ENCODE peak calls at places on chromosomes 4 and X, in five cellular contexts. I is fibroblast of mammary gland, M is PC-3, R is fibroblast of lung, L is thyroid gland. A is an unnamed sample.

GRCh38 chr4:88107406-88108107 is 50.9 kb downstream of the ABCG2 start:
- DNase-seq in M (peak), R (peak), L (no peak), I (peak), A (peak)

GRCh38 chr4:10917475-10918103 is 233.0 kb upstream of the CLNK start:
- DNase-seq in L (peak), M (no peak), R (peak), I (peak), A (peak)

GRCh38 chr4:95248713-95249401 is 299.9 kb downstream of the UNC5C start:
- DNase-seq in I (peak), L (no peak), R (no peak), M (peak), A (peak)

GRCh38 chr4:112170451-112170993 is 25.3 kb downstream of the FAM241A start:
- DNase-seq in I (peak), R (peak), M (peak), L (no peak), A (peak)

GRCh38 chr4:86294883-86295282 is 65.0 kb downstream of the MAPK10 start:
- DNase-seq in R (no peak), I (no peak), M (no peak), L (no peak), A (no peak)

GRCh38 chr4:124144302-124144701 is 568.2 kb downstream of the ANKRD50 start:
- DNase-seq in I (peak), L (peak), R (no peak), M (no peak), A (no peak)

GRCh38 chrX:108034725-108035124 is 10.1 kb upstream of the VSIG1 start:
- DNase-seq in M (peak), L (no peak), I (no peak), R (no peak), A (no peak)

GRCh38 chr4:162061214-162061613 is 102.6 kb downstream of the FSTL5 start:
- DNase-seq in M (no peak), R (no peak), L (no peak), I (no peak), A (peak)

GRCh38 chr4:38591617-38592337 is 72.2 kb upstream of the KLF3 start:
- DNase-seq in M (no peak), L (peak), I (peak), R (no peak), A (peak)

GRCh38 chr4:76198411-76199237 is 15.0 kb downstream of the SCARB2 start:
- DNase-seq in L (peak), I (peak), R (peak), M (peak), A (peak)

GRCh38 chr4:159006202-159006601 is 96.7 kb upstream of the RAPGEF2 start:
- DNase-seq in R (peak), L (no peak), M (peak), I (peak), A (peak)

GRCh38 chrX:113644426-113644825 is 803.8 kb upstream of the AMOT start:
- DNase-seq in R (no peak), I (peak), L (no peak), M (peak), A (peak)

GRCh38 chr4:7769936-7770674 is 169.6 kb downstream of the AFAP1 start:
- DNase-seq in M (peak), L (no peak), R (peak), I (peak), A (peak)

GRCh38 chr4:15054546-15054945 is 52.3 kb downstream of the CPEB2 start:
- DNase-seq in M (no peak), R (no peak), L (no peak), I (no peak), A (no peak)

GRCh38 chrX:150693782-150694574 is 782 bp downstream of the MTMR1 start:
- DNase-seq in L (peak), I (peak), R (peak), M (peak), A (peak)

GRCh38 chr4:3407171-3407771 is 34.5 kb upstream of the HGFAC start:
- DNase-seq in I (no peak), R (no peak), L (no peak), M (no peak), A (no peak)

GRCh38 chr4:2828758-2829181 is 14.9 kb upstream of the ADD1 start:
- DNase-seq in L (no peak), M (no peak), R (no peak), I (no peak), A (no peak)

GRCh38 chr4:25862411-25863346 is at the start of gene SEL1L3:
- DNase-seq in I (no peak), R (no peak), L (peak), M (peak), A (peak)

GRCh38 chr4:3384391-3384770 is 57.4 kb upstream of the HGFAC start:
- DNase-seq in I (no peak), R (no peak), M (no peak), L (no peak), A (peak)

GRCh38 chr4:88569944-88570455 is 22.3 kb upstream of the HERC3 start:
- DNase-seq in L (no peak), R (no peak), I (no peak), M (no peak), A (no peak)

GRCh38 chrX:106894392-106894909 is 8.7 kb downstream of the RIPPLY1 start:
- DNase-seq in M (peak), I (peak), R (peak), L (peak), A (peak)

GRCh38 chrX:65894138-65894537 is 145.7 kb downstream of the VSIG4 start:
- DNase-seq in L (no peak), R (no peak), I (no peak), M (no peak), A (peak)

GRCh38 chrX:113522814-113523213 is 682.2 kb upstream of the AMOT start:
- DNase-seq in L (no peak), R (no peak), I (peak), M (no peak), A (no peak)

GRCh38 chr4:148539387-148539786 is 97.2 kb upstream of the NR3C2 start:
- DNase-seq in I (no peak), R (no peak), M (peak), L (peak), A (no peak)

GRCh38 chr4:173057442-173057841 is 111.2 kb upstream of the GALNT7 start:
- DNase-seq in R (no peak), I (peak), M (peak), L (no peak), A (no peak)

GRCh38 chr4:48967626-48968025 is 18.4 kb upstream of the CWH43 start:
- DNase-seq in L (no peak), R (peak), M (no peak), I (peak), A (peak)

GRCh38 chrX:43974076-43974475 is 886 bp upstream of the NDP start:
- DNase-seq in R (no peak), M (peak), L (no peak), I (no peak), A (peak)

GRCh38 chr4:5773271-5773555 is 62.2 kb downstream of the EVC start:
- DNase-seq in M (no peak), I (peak), R (peak), L (no peak), A (peak)

GRCh38 chr4:3010998-3011397 is 47.6 kb downstream of the GRK4 start:
- DNase-seq in L (peak), I (peak), R (peak), M (peak), A (peak)

GRCh38 chr4:13484749-13485345 is 707 bp upstream of the RAB28 start:
- DNase-seq in L (no peak), R (peak), M (peak), I (peak), A (no peak)

GRCh38 chrX:1657367-1658082 is 42.7 kb downstream of the ASMT start:
- DNase-seq in I (peak), L (no peak), M (peak), R (no peak), A (peak)

GRCh38 chr4:8710416-8710815 is 117.9 kb downstream of the CPZ start:
- DNase-seq in M (no peak), I (no peak), L (no peak), R (no peak), A (no peak)

GRCh38 chrX:110938977-110939732 is 143.5 kb upstream of the CHRDL1 start:
- DNase-seq in L (no peak), M (no peak), I (no peak), R (no peak), A (no peak)

GRCh38 chrX:151985955-151986354 is 11.5 kb upstream of the GABRE start:
- DNase-seq in R (peak), L (no peak), I (peak), M (no peak), A (peak)

GRCh38 chr4:7411491-7411890 is 23.2 kb downstream of the PSAPL1 start:
- DNase-seq in R (no peak), M (no peak), I (no peak), L (no peak), A (no peak)

GRCh38 chrX:4268676-4269075 is 555.2 kb upstream of the PRKX start:
- DNase-seq in M (peak), R (no peak), I (no peak), L (no peak), A (no peak)

GRCh38 chrX:4265036-4265435 is 551.6 kb upstream of the PRKX start:
- DNase-seq in I (no peak), M (peak), R (no peak), L (no peak), A (no peak)

DNA sequence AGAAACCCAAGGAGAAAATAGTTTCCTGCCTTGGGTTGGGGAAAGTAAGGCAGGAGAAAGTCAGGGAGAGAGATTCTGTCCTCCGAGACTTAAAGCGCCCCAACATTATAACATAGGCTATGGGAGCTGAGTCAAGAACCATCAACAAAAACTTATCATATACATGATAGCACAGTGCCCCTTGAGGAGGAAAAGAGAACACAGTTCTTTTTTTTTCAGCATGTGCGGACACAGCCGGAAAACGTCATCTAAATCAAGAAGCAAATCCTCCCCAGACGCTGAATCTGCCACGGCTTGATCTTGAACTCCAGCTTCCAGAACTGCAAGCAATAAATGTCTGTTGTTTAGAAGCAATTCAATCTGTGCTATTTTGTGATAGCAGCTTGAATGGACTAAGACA is 549.6 kb upstream of the PRKX start:
- DNase-seq in L (no peak), I (no peak), M (peak), R (no peak), A (no peak)
- TF ChIP-seq CTCF in L (no peak), I (no peak), M (peak), R (no peak), A (peak)

GRCh38 chrX:136572030-136572429 is 40.0 kb downstream of the VGLL1 start:
- DNase-seq in R (no peak), L (no peak), I (no peak), M (peak), A (peak)
- TF ChIP-seq CTCF in R (no peak), L (no peak), I (peak), M (peak), A (no peak)

GRCh38 chrX:7921750-7922149 is 5.5 kb downstream of the PNPLA4 start:
- DNase-seq in M (no peak), R (no peak), I (no peak), L (no peak), A (no peak)

GRCh38 chrX:7927259-7928167 is at the start of gene PNPLA4:
- DNase-seq in I (peak), L (peak), M (peak), R (peak), A (peak)

GRCh38 chrX:7926914-7927258 is 327 bp downstream of the PNPLA4 start:
- DNase-seq in M (no peak), R (no peak), I (no peak), L (no peak), A (peak)

GRCh38 chrX:7926501-7926900 is 712 bp downstream of the PNPLA4 start:
- DNase-seq in L (no peak), R (peak), I (peak), M (peak), A (peak)

GRCh38 chrX:7925867-7926472 is 1.2 kb downstream of the PNPLA4 start:
- DNase-seq in I (peak), L (peak), M (peak), R (peak), A (peak)
- TF ChIP-seq CTCF in I (peak), L (peak), M (peak), R (peak), A (peak)

GRCh38 chr4:117447925-117448324 is 362.5 kb upstream of the TRAM1L1 start:
- DNase-seq in L (no peak), I (no peak), R (no peak), M (no peak), A (no peak)
- TF ChIP-seq CTCF in L (no peak), I (no peak), R (no peak), M (peak), A (no peak)

GRCh38 chr4:186137193-186137792 is 32.8 kb downstream of the FAM149A start:
- DNase-seq in R (peak), I (peak), M (peak), L (no peak), A (peak)
- TF ChIP-seq CTCF in R (peak), I (peak), M (peak), L (peak), A (peak)

GRCh38 chr4:41122775-41123174 is 91.6 kb downstream of the APBB2 start:
- DNase-seq in M (no peak), L (peak), I (no peak), R (no peak), A (no peak)
- TF ChIP-seq CTCF in M (no peak), L (no peak), I (no peak), R (no peak), A (no peak)

GRCh38 chrX:54921427-54922021 is 900 bp downstream of the TRO start:
- DNase-seq in L (peak), R (peak), M (no peak), I (peak), A (no peak)

GRCh38 chrX:54922547-54922946 is 1.9 kb downstream of the TRO start:
- DNase-seq in L (no peak), M (no peak), I (no peak), R (no peak), A (no peak)

GRCh38 chrX:54923376-54923775 is 2.8 kb downstream of the TRO start:
- DNase-seq in R (no peak), L (no peak), I (no peak), M (no peak), A (no peak)

DNA sequence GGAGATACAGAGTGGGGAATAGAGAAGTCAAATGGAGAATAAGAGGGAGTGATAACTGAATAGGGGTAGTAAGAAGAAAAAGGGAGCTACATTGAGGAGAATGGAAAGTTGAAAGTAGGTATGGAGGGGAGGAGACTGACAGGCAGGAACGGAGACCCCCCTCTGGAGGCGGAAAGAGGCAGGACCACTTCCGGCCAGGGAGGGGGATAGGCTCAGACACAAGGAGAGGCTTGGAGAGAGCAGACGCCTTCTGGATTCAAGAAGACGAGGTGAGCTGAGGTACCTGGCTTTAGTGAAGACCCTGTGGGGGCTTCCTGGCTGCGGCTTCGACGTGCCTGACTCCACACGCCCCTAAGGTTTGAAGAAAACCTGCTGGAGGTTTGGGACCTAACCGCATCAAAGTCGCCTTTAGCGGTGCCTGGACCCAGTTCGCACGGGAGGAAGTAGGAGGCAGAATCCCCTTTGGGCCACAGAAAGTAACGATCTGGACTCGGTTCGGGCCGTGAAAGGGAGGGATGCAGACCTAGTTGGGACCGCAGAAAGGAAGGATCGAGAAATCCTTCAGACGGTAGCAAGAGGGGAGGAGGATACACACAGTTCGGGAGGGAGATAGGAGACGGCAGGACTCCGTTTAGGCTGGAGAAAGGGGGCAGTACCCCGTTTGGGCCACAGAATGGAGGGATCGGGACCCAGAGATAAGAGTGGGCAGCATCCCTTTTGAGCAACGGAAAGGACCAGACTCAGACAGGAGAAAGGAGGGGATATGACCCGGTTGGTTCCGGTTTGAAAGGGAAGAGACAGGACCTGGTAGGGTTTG is at the start of gene TRO:
- DNase-seq in L (no peak), R (peak), M (no peak), I (no peak), A (no peak)
- TF ChIP-seq CTCF in L (no peak), R (peak), M (no peak), I (peak), A (no peak)

DNA sequence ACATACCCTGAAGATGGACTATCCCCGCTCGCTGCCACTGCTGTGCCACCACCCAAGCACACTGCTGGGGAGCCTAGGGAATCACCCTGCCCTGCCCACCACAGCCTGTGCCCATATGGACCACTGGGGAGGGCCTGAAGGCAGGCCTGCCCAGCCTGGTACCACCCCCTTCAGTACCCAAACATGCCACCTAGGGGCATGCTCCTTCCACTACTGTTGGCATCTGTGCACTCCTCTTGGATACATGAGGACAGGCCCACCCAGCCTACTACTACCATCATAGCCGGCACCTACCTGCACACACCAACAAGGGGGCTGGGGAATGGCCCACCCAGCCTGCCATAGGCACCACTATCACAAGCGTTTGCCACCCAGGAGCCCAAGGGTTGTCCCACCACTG is 30.1 kb upstream of the PRDX4 start:
- DNase-seq in L (no peak), I (peak), M (no peak), R (no peak), A (no peak)
- TF ChIP-seq CTCF in L (no peak), I (peak), M (no peak), R (no peak), A (no peak)

DNA sequence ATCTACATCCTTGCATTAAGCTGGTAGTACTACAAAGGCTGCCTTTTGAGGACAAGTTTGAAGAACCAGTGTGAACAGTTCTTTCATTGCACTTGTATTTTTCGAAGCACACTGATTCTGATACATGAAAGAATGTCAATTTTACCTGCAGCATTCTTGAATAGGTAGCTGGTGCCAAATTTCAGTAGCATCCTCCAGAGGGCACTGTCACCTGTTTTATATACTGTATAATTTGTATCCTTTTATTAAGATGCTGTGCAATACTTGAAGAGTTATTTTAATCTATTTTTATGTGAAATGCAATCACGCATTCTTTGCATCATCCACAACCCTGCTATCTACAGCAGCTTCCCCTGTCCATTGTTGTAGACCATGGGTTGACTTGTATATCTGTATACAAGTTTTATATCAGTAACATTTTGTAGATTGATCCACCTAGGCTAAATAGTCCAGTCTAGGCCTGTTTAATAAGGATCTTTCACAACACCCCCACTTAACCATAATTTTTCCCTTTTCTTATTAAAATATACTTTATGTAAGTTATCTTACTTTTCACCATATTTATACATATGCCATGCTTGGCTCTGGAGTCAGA is 325.7 kb downstream of the PCDH7 start:
- DNase-seq in I (peak), M (peak), L (peak), R (peak), A (peak)
- TF ChIP-seq CTCF in I (peak), M (peak), L (no peak), R (peak), A (peak)